ENCODE peak calls at places on chromosomes 13 and 19, in ten cellular contexts. G is PC-9; R is mucosa of gallbladder; Y is germinal center; J is progenitor cell of endocrine pancreas; C is stimulated activated CD4-positive, alpha-beta T cell treated with anti-CD3 and anti-CD28 coated beads, Interleukin-4, amount 100 ng/mL, for 4 hours; S is SK-N-DZ; W is HT1080; I is left ventricle myocardium inferior; U is fibroblast of mammary gland. O is an unnamed sample.

GRCh38 chr19:31818740-31819228 is 469.5 kb upstream of the TSHZ3 start:
- DNase-seq in J (no peak), R (no peak), U (no peak), C (no peak), S (no peak), I (no peak), G (no peak), W (no peak), Y (no peak), O (no peak)

GRCh38 chr13:106238690-106239089 is 296.8 kb downstream of the EFNB2 start:
- DNase-seq in S (no peak), Y (no peak), U (no peak), R (no peak), C (no peak), J (no peak), I (no peak), G (no peak), W (no peak), O (no peak)

GRCh38 chr19:47798904-47799266 is 5.5 kb downstream of the TPRX1 start:
- DNase-seq in I (no peak), S (no peak), C (no peak), Y (no peak), J (no peak), W (no peak), R (no peak), U (no peak), G (no peak), O (no peak)

GRCh38 chr19:27972291-27973040 is 1240.5 kb downstream of the UQCRFS1 start:
- DNase-seq in R (peak), U (peak), G (peak), W (peak), C (no peak), Y (no peak), I (no peak), S (no peak), J (no peak), O (no peak)

GRCh38 chr19:12580180-12580694 is 29.0 kb upstream of the ZNF564 start:
- DNase-seq in U (peak), W (peak), C (no peak), J (no peak), R (peak), S (no peak), Y (no peak), I (no peak), G (no peak), O (no peak)

GRCh38 chr13:48784906-48785555 is 131.3 kb downstream of the CYSLTR2 start:
- DNase-seq in J (no peak), W (no peak), I (no peak), C (no peak), U (no peak), Y (no peak), G (no peak), S (no peak), R (no peak), O (peak)

GRCh38 chr13:97254809-97255208 is 32.7 kb downstream of the MBNL2 start:
- DNase-seq in G (peak), R (no peak), J (no peak), C (no peak), U (peak), W (peak), Y (no peak), S (no peak), I (no peak), O (no peak)

GRCh38 chr13:100517135-100517534 is 71.5 kb downstream of the GGACT start:
- DNase-seq in R (peak), S (no peak), G (no peak), W (no peak), J (no peak), C (no peak), Y (no peak), U (no peak), I (no peak), O (no peak)

GRCh38 chr13:21287331-21287907 is 111.0 kb downstream of the MRPL57 start:
- DNase-seq in C (no peak), R (no peak), J (no peak), S (no peak), I (no peak), G (no peak), Y (no peak), W (no peak), U (no peak), O (no peak)

GRCh38 chr19:7869910-7870511 is 4.2 kb downstream of the PRR36 start:
- DNase-seq in Y (peak), C (peak), G (peak), S (no peak), J (no peak), U (peak), R (no peak), W (peak), I (no peak), O (no peak)

GRCh38 chr19:17677002-17677401 is 11.2 kb downstream of the UNC13A start:
- DNase-seq in W (no peak), U (no peak), R (no peak), Y (no peak), S (no peak), C (no peak), G (no peak), I (no peak), J (no peak), O (no peak)

GRCh38 chr13:68708336-68708908 is 1399.2 kb upstream of the ATXN8OS start:
- DNase-seq in C (no peak), Y (no peak), W (no peak), G (no peak), J (no peak), R (no peak), U (no peak), S (no peak), I (no peak), O (no peak)

GRCh38 chr13:62678039-62678438 is 1262.4 kb upstream of the PCDH20 start:
- DNase-seq in R (no peak), W (peak), I (no peak), S (no peak), G (no peak), C (no peak), U (no peak), Y (no peak), J (no peak), O (no peak)

GRCh38 chr19:9941646-9942045 is 5.3 kb upstream of the OLFM2 start:
- DNase-seq in G (no peak), U (peak), W (no peak), S (no peak), I (no peak), C (no peak), R (no peak), J (no peak), Y (no peak), O (peak)

O was measured in fibroblast of gingiva.